ENCODE peak calls at places on chromosome 17, in six cellular contexts. One of them, this sample, is unnamed.
A peak's percentile ranks its signal among the peaks of the same experiment; 100 is the strongest.

GRCh38 chr17:61574542-61575351 is 16.3 kb downstream of the NACA2 start:
- DNase-seq in H1: no peak
- DNase-seq in H9: peak; percentile 53
- DNase-seq in trophoblast cell: no peak
- DNase-seq in neuronal stem cell: peak; percentile 14
- DNase-seq in IMR-90: peak; percentile 65
- DNase-seq in this sample: peak; percentile 42

GRCh38 chr17:40121191-40121885 is 433 bp upstream of the MSL1 start:
- DNase-seq in neuronal stem cell: no peak
- DNase-seq in trophoblast cell: no peak
- DNase-seq in IMR-90: peak; percentile 49
- DNase-seq in H9: peak; percentile 46
- DNase-seq in H1: no peak
- DNase-seq in this sample: peak; percentile 66

GRCh38 chr17:79563237-79564013 is 47.4 kb downstream of the RBFOX3 start:
- DNase-seq in neuronal stem cell: no peak
- DNase-seq in H9: no peak
- DNase-seq in IMR-90: no peak
- DNase-seq in trophoblast cell: no peak
- DNase-seq in H1: no peak
- DNase-seq in this sample: peak; percentile 1

GRCh38 chr17:81409190-81409935 is 14.1 kb downstream of the BAHCC1 start:
- DNase-seq in trophoblast cell: no peak
- DNase-seq in H9: peak; percentile 78
- DNase-seq in IMR-90: no peak
- DNase-seq in neuronal stem cell: no peak
- DNase-seq in H1: no peak
- DNase-seq in this sample: no peak

GRCh38 chr17:65660947-65661346 is 99.5 kb upstream of the AXIN2 start:
- DNase-seq in H9: no peak
- DNase-seq in IMR-90: peak; percentile 70
- DNase-seq in trophoblast cell: no peak
- DNase-seq in neuronal stem cell: no peak
- DNase-seq in H1: no peak
- DNase-seq in this sample: peak; percentile 34

GRCh38 chr17:3012926-3013581 is 50.4 kb downstream of the OR1D5 start:
- DNase-seq in IMR-90: peak; percentile 40
- DNase-seq in H1: peak; percentile 62
- DNase-seq in H9: peak; percentile 92
- DNase-seq in trophoblast cell: peak; percentile 64
- DNase-seq in neuronal stem cell: peak; percentile 52
- DNase-seq in this sample: peak; percentile 43

GRCh38 chr17:74387365-74388218 is 20.3 kb downstream of the GPR142 start:
- DNase-seq in IMR-90: no peak
- DNase-seq in H1: no peak
- DNase-seq in neuronal stem cell: no peak
- DNase-seq in trophoblast cell: no peak
- DNase-seq in H9: no peak
- DNase-seq in this sample: no peak

GRCh38 chr17:57955183-57955952 is at the start of gene CUEDC1:
- DNase-seq in neuronal stem cell: peak; percentile 51
- DNase-seq in IMR-90: peak; percentile 39
- DNase-seq in H9: peak; percentile 66
- DNase-seq in trophoblast cell: peak; percentile 42
- DNase-seq in H1: no peak
- DNase-seq in this sample: peak; percentile 71

GRCh38 chr17:50668025-50668837 is 33.5 kb downstream of the ABCC3 start:
- DNase-seq in H9: no peak
- DNase-seq in trophoblast cell: no peak
- DNase-seq in H1: no peak
- DNase-seq in neuronal stem cell: no peak
- DNase-seq in IMR-90: peak; percentile 41
- DNase-seq in this sample: no peak

GRCh38 chr17:48586355-48586924 is 3.6 kb downstream of the HOXB3 start:
- DNase-seq in IMR-90: peak; percentile 41
- DNase-seq in trophoblast cell: no peak
- DNase-seq in neuronal stem cell: no peak
- DNase-seq in H1: no peak
- DNase-seq in H9: no peak
- DNase-seq in this sample: no peak

GRCh38 chr17:64156670-64157069 is 26.7 kb upstream of the ERN1 start:
- DNase-seq in neuronal stem cell: no peak
- DNase-seq in trophoblast cell: no peak
- DNase-seq in H9: no peak
- DNase-seq in IMR-90: no peak
- DNase-seq in H1: no peak
- DNase-seq in this sample: no peak

GRCh38 chr17:47119746-47120520 is 69.2 kb downstream of the CDC27 start:
- DNase-seq in IMR-90: peak; percentile 76
- DNase-seq in H9: no peak
- DNase-seq in H1: no peak
- DNase-seq in neuronal stem cell: no peak
- DNase-seq in trophoblast cell: no peak
- DNase-seq in this sample: peak; percentile 54

GRCh38 chr17:47959825-47960655 is 2.4 kb upstream of the PRR15L start:
- DNase-seq in H9: no peak
- DNase-seq in H1: no peak
- DNase-seq in IMR-90: no peak
- DNase-seq in trophoblast cell: no peak
- DNase-seq in neuronal stem cell: no peak
- DNase-seq in this sample: no peak

GRCh38 chr17:69501591-69502468 is 87.3 kb downstream of the MAP2K6 start:
- DNase-seq in neuronal stem cell: no peak
- DNase-seq in H1: no peak
- DNase-seq in trophoblast cell: no peak
- DNase-seq in H9: peak; percentile 66
- DNase-seq in IMR-90: peak; percentile 90
- DNase-seq in this sample: peak; percentile 64

GRCh38 chr17:50275279-50275678 is 1.0 kb downstream of the TMEM92 start:
- DNase-seq in neuronal stem cell: no peak
- DNase-seq in IMR-90: no peak
- DNase-seq in H1: no peak
- DNase-seq in H9: peak; percentile 30
- DNase-seq in trophoblast cell: no peak
- DNase-seq in this sample: no peak

GRCh38 chr17:6435968-6436367 is 1.0 kb upstream of the AIPL1 start:
- DNase-seq in IMR-90: peak; percentile 61
- DNase-seq in trophoblast cell: peak; percentile 50
- DNase-seq in H9: peak; percentile 92
- DNase-seq in H1: no peak
- DNase-seq in neuronal stem cell: peak; percentile 64
- DNase-seq in this sample: peak; percentile 67
- H2AFZ ChIP-seq in IMR-90: no peak overlapping the region
- H2AFZ ChIP-seq in trophoblast cell: no peak overlapping the region
- H2AFZ ChIP-seq in H9: no peak overlapping the region
- H2AFZ ChIP-seq in H1: peak overlapping the region; percentile 9
- H2AFZ ChIP-seq in neuronal stem cell: peak overlapping the region; percentile 71
- H2AFZ ChIP-seq in this sample: no peak overlapping the region

GRCh38 chr17:17057057-17057551 is 14.8 kb downstream of the MPRIP start:
- DNase-seq in IMR-90: no peak
- DNase-seq in H9: peak; percentile 23
- DNase-seq in trophoblast cell: no peak
- DNase-seq in H1: no peak
- DNase-seq in neuronal stem cell: no peak
- DNase-seq in this sample: no peak

GRCh38 chr17:17058304-17058703 is 16.0 kb downstream of the MPRIP start:
- DNase-seq in H9: peak; percentile 23
- DNase-seq in H1: no peak
- DNase-seq in IMR-90: no peak
- DNase-seq in trophoblast cell: no peak
- DNase-seq in neuronal stem cell: no peak
- DNase-seq in this sample: no peak

GRCh38 chr17:17054636-17055035 is 12.4 kb downstream of the MPRIP start:
- DNase-seq in neuronal stem cell: no peak
- DNase-seq in H9: peak; percentile 18
- DNase-seq in H1: no peak
- DNase-seq in trophoblast cell: no peak
- DNase-seq in IMR-90: no peak
- DNase-seq in this sample: no peak

GRCh38 chr17:17055286-17056166 is 13.3 kb downstream of the MPRIP start:
- DNase-seq in trophoblast cell: no peak
- DNase-seq in H1: no peak
- DNase-seq in neuronal stem cell: no peak
- DNase-seq in IMR-90: no peak
- DNase-seq in H9: peak; percentile 43
- DNase-seq in this sample: no peak

GRCh38 chr17:17056167-17056562 is 13.9 kb downstream of the MPRIP start:
- DNase-seq in H1: no peak
- DNase-seq in H9: peak; percentile 24
- DNase-seq in trophoblast cell: no peak
- DNase-seq in IMR-90: no peak
- DNase-seq in neuronal stem cell: no peak
- DNase-seq in this sample: no peak
- H3K79me1 ChIP-seq in H1: peaks cover 35% of the 10 kb centered on the region
- H3K79me1 ChIP-seq in H9: peaks cover 3% of the 10 kb centered on the region
- H3K79me1 ChIP-seq in trophoblast cell: no peaks in the 10 kb centered on the region
- H3K79me1 ChIP-seq in IMR-90: peaks cover 96% of the 10 kb centered on the region
- H3K79me1 ChIP-seq in neuronal stem cell: peaks cover 27% of the 10 kb centered on the region
- H3K79me1 ChIP-seq in this sample: peaks cover 30% of the 10 kb centered on the region

GRCh38 chr17:1608676-1609075 is 20.0 kb downstream of the SLC43A2 start:
- DNase-seq in trophoblast cell: no peak
- DNase-seq in H9: no peak
- DNase-seq in IMR-90: peak; percentile 33
- DNase-seq in H1: no peak
- DNase-seq in neuronal stem cell: no peak
- DNase-seq in this sample: no peak

GRCh38 chr17:1605681-1606351 is 22.8 kb downstream of the SLC43A2 start:
- DNase-seq in IMR-90: no peak
- DNase-seq in trophoblast cell: no peak
- DNase-seq in H1: no peak
- DNase-seq in H9: no peak
- DNase-seq in neuronal stem cell: no peak
- DNase-seq in this sample: no peak

GRCh38 chr17:1604831-1605528 is 23.7 kb downstream of the SLC43A2 start:
- DNase-seq in neuronal stem cell: no peak
- DNase-seq in IMR-90: no peak
- DNase-seq in trophoblast cell: peak; percentile 87
- DNase-seq in H9: peak; percentile 65
- DNase-seq in H1: no peak
- DNase-seq in this sample: no peak

GRCh38 chr17:1607971-1608320 is 20.7 kb downstream of the SLC43A2 start:
- DNase-seq in neuronal stem cell: no peak
- DNase-seq in trophoblast cell: no peak
- DNase-seq in H1: no peak
- DNase-seq in H9: no peak
- DNase-seq in IMR-90: no peak
- DNase-seq in this sample: peak; percentile 83

DNA sequence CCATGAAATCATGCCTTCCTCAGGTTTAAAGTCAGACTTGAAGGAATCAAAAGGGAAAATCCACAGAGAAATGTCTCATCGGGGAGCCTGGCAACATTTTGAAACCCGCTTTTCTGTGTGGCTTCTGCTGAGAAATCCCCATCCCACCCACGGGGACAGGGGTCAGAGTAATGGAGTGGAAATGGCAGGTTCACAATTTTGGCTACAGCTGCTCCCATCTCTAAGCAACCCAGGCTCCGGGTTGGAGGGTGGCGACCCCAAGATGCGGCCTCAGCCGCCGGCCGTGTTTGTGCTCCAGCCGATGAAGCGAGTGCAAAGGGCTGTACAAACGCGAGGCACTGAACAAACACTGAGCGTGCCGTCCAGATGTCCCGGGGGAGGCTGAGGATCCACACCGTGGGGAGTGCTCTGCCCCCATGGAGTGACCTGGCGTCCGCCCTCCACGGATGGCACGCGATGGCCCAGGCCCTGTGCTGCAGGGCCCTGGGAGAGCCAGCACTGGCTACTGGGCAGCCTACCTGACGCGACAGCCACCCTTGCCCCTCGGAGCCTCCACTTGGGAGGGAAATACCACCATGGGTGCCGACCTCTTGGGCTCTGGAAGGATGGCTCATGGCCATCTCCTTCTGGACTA is 22.2 kb downstream of the SLC43A2 start:
- DNase-seq in IMR-90: no peak
- DNase-seq in trophoblast cell: no peak
- DNase-seq in neuronal stem cell: no peak
- DNase-seq in H1: no peak
- DNase-seq in H9: no peak
- DNase-seq in this sample: no peak
- H2AFZ ChIP-seq in IMR-90: no peak overlapping the region
- H2AFZ ChIP-seq in trophoblast cell: no peak overlapping the region
- H2AFZ ChIP-seq in neuronal stem cell: no peak overlapping the region
- H2AFZ ChIP-seq in H1: no peak overlapping the region
- H2AFZ ChIP-seq in H9: no peak overlapping the region
- H2AFZ ChIP-seq in this sample: no peak overlapping the region

GRCh38 chr17:77436058-77436442 is 295.3 kb downstream of the SEC14L1 start:
- DNase-seq in neuronal stem cell: no peak
- DNase-seq in H9: peak; percentile 78
- DNase-seq in IMR-90: peak; percentile 69
- DNase-seq in H1: no peak
- DNase-seq in trophoblast cell: no peak
- DNase-seq in this sample: peak; percentile 71

GRCh38 chr17:77437747-77438146 is 297.0 kb downstream of the SEC14L1 start:
- DNase-seq in IMR-90: no peak
- DNase-seq in H1: no peak
- DNase-seq in neuronal stem cell: no peak
- DNase-seq in H9: no peak
- DNase-seq in trophoblast cell: no peak
- DNase-seq in this sample: no peak

GRCh38 chr17:77438241-77439204 is 297.8 kb downstream of the SEC14L1 start:
- DNase-seq in neuronal stem cell: no peak
- DNase-seq in H9: no peak
- DNase-seq in H1: no peak
- DNase-seq in trophoblast cell: no peak
- DNase-seq in IMR-90: no peak
- DNase-seq in this sample: no peak

GRCh38 chr17:77436481-77436880 is 295.7 kb downstream of the SEC14L1 start:
- DNase-seq in H9: no peak
- DNase-seq in neuronal stem cell: no peak
- DNase-seq in H1: no peak
- DNase-seq in trophoblast cell: no peak
- DNase-seq in IMR-90: no peak
- DNase-seq in this sample: no peak

DNA sequence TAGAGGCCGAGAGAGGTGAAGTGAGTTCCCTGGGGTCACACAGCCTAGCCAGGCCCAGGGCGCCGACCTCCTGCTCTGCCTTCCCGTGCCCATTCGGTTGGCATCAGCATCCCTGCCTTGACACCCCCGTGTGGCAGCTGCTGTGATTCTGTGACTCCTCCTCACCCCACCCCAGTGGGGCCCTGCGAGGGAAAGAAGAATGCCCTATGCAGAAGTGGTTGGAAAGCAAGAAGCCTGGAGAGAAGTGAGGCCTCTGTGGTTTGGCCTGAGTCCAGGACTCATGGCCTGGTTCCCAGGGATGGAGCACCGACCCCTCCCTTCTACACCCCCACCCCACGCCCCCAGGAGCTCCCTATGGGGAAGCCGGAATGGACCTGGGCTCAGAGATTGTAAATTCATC is 296.2 kb downstream of the SEC14L1 start:
- DNase-seq in H9: no peak
- DNase-seq in trophoblast cell: no peak
- DNase-seq in neuronal stem cell: no peak
- DNase-seq in H1: no peak
- DNase-seq in IMR-90: peak; percentile 80
- DNase-seq in this sample: peak; percentile 78
- H3K79me1 ChIP-seq in H9: peaks cover 2% of the 10 kb centered on the region
- H3K79me1 ChIP-seq in trophoblast cell: no peaks in the 10 kb centered on the region
- H3K79me1 ChIP-seq in neuronal stem cell: peaks cover 32% of the 10 kb centered on the region
- H3K79me1 ChIP-seq in H1: peaks cover 14% of the 10 kb centered on the region
- H3K79me1 ChIP-seq in IMR-90: peaks cover 97% of the 10 kb centered on the region
- H3K79me1 ChIP-seq in this sample: peaks cover 37% of the 10 kb centered on the region